ENCODE peak calls at places on chromosomes 5 and 9, in five cellular contexts. One of them, this sample, is unnamed.

GRCh38 chr9:80369641-80370040 is 797.9 kb downstream of the TLE4 start:
- DNase-seq in tibial artery: no peak
- DNase-seq in H9: no peak
- DNase-seq in cardiac fibroblast: no peak
- DNase-seq in CD8-positive, alpha-beta T cell: no peak
- DNase-seq in this sample: no peak

GRCh38 chr5:59729820-59730219 is 163.7 kb downstream of the PDE4D start:
- DNase-seq in H9: no peak
- DNase-seq in cardiac fibroblast: no peak
- DNase-seq in CD8-positive, alpha-beta T cell: no peak
- DNase-seq in tibial artery: no peak
- DNase-seq in this sample: no peak

GRCh38 chr9:86637515-86637914 is 283.3 kb upstream of the TUT7 start:
- DNase-seq in H9: peak; percentile 83
- DNase-seq in tibial artery: no peak
- DNase-seq in CD8-positive, alpha-beta T cell: no peak
- DNase-seq in cardiac fibroblast: peak; percentile 69
- DNase-seq in this sample: peak; percentile 17

GRCh38 chr5:40736103-40736875 is 19.5 kb downstream of the TTC33 start:
- DNase-seq in tibial artery: no peak
- DNase-seq in H9: no peak
- DNase-seq in cardiac fibroblast: peak; percentile 70
- DNase-seq in CD8-positive, alpha-beta T cell: no peak
- DNase-seq in this sample: no peak

GRCh38 chr5:141681295-141681694 is 735 bp downstream of the ARAP3 start:
- DNase-seq in CD8-positive, alpha-beta T cell: no peak
- DNase-seq in H9: no peak
- DNase-seq in cardiac fibroblast: no peak
- DNase-seq in tibial artery: no peak
- DNase-seq in this sample: no peak

GRCh38 chr5:55993013-55993412 is 1.8 kb downstream of the IL6ST start:
- DNase-seq in tibial artery: no peak
- DNase-seq in CD8-positive, alpha-beta T cell: no peak
- DNase-seq in H9: no peak
- DNase-seq in cardiac fibroblast: peak; percentile 63
- DNase-seq in this sample: no peak

GRCh38 chr5:53543401-53543800 is 17.0 kb upstream of the NDUFS4 start:
- DNase-seq in cardiac fibroblast: peak; percentile 30
- DNase-seq in CD8-positive, alpha-beta T cell: no peak
- DNase-seq in tibial artery: no peak
- DNase-seq in H9: no peak
- DNase-seq in this sample: no peak

GRCh38 chr5:141650851-141651727 is at the start of gene FCHSD1:
- DNase-seq in cardiac fibroblast: peak; percentile 84
- DNase-seq in tibial artery: peak; percentile 95
- DNase-seq in H9: peak; percentile 96
- DNase-seq in CD8-positive, alpha-beta T cell: peak; percentile 89
- DNase-seq in this sample: peak; percentile 82

DNA sequence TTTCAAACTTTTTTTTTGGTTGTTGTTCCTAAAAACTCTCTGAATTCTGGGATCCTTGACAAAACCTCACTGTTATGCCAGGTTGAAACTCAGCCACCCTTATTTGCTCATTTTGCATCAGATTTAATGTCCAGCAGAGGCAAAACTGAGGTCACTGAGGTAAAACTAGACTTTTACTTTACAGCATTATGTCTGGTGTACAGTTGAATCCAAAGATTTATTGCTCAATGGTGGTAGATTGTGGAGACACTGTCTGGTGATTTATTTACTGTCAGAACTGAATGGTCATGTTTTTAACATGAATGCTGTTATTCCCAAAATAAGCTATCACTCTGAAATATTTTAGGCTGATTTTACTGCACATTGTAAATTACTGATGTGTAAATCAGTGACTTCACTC is 88.0 kb downstream of the FBXL7 start:
- DNase-seq in CD8-positive, alpha-beta T cell: no peak
- DNase-seq in H9: no peak
- DNase-seq in cardiac fibroblast: peak; percentile 43
- DNase-seq in tibial artery: no peak
- DNase-seq in this sample: no peak
- TF ChIP-seq CTCF in CD8-positive, alpha-beta T cell: no peak
- TF ChIP-seq CTCF in H9: no peak
- TF ChIP-seq CTCF in cardiac fibroblast: no peak
- TF ChIP-seq CTCF in tibial artery: no peak
- TF ChIP-seq CTCF in this sample: no peak

GRCh38 chr5:157839157-157839795 is 19.7 kb downstream of the CLINT1 start:
- DNase-seq in H9: no peak
- DNase-seq in cardiac fibroblast: no peak
- DNase-seq in tibial artery: no peak
- DNase-seq in CD8-positive, alpha-beta T cell: no peak
- DNase-seq in this sample: no peak

GRCh38 chr5:157842185-157842584 is 16.8 kb downstream of the CLINT1 start:
- DNase-seq in CD8-positive, alpha-beta T cell: no peak
- DNase-seq in H9: no peak
- DNase-seq in cardiac fibroblast: no peak
- DNase-seq in tibial artery: no peak
- DNase-seq in this sample: no peak

DNA sequence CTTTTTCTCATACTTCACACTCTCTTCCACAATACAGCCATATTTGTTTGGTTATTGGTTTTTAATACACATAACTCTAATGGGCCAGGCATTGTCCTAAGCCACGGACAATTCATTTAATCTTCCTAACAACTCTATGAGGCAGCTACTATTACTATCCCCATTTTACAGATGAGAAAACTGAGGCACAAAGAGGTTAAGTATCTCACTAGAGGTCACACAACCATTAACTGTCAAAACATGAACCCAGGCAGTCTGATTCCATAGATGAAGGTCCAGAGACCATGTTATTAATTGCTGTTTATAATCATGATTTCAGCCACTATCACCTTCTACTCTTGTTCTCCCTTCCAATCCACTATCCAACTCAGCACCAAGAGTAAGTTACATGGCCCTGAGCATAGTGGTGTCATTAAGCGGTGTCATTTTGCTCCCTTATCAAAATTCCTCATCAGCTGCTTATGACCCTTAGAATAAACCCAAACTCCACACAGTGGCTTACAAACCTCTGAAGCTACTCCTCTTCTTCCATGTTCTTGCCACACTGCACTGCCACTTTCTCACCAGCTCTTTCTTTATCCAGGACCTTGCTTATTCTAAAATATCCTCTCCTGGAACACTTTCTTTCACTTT is 22.7 kb downstream of the CLINT1 start:
- DNase-seq in cardiac fibroblast: no peak
- DNase-seq in CD8-positive, alpha-beta T cell: no peak
- DNase-seq in H9: no peak
- DNase-seq in tibial artery: no peak
- DNase-seq in this sample: no peak
- TF ChIP-seq CTCF in cardiac fibroblast: no peak
- TF ChIP-seq CTCF in CD8-positive, alpha-beta T cell: no peak
- TF ChIP-seq CTCF in H9: no peak
- TF ChIP-seq CTCF in tibial artery: no peak
- TF ChIP-seq CTCF in this sample: no peak

DNA sequence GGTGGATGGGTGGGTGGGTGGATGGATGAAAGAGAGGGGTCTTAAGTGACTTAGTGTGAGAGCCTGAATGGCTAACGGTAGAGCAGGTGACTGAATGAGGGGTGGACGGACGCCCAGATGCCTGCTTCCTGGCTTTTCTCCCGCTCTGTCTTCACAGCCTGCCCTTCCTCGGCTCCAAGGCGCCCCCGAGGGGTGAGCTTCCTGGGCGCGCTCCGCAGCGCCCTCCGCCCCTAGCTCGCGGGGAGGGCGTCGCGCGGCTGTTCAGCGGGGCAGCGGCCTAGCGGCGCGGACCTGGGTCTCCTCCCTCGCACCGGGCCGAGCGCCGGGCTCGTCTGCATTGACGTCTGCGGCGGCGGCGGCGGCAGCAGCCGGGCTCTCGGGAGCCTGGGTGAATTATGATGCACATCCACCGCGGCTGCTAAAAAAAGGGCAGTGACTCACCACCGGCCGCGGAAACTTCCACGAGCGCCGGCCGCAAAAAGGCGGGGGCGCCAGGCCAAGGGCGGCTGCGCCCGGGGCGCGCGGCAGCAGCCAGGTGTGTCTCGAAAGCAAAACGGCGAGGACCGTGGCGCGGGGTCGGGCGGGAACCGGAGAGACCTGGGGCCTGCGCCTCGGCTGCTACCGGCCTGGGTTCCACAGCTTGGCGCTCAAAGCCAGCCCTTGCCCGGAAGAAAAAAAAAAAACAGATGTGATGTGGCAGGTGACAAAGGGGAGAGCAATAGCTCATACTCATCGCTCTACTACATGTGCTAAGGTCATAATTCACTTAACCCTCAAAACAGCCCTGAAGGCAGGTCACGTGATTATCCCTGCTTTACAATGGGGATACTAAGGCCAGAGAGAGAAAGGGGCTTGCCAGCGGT is 143.0 kb upstream of the ADRA1B start:
- DNase-seq in CD8-positive, alpha-beta T cell: peak; percentile 65
- DNase-seq in H9: peak; percentile 62
- DNase-seq in tibial artery: peak; percentile 95
- DNase-seq in cardiac fibroblast: peak; percentile 89
- DNase-seq in this sample: peak; percentile 79
- TF ChIP-seq CTCF in CD8-positive, alpha-beta T cell: no peak
- TF ChIP-seq CTCF in H9: peak; percentile 53
- TF ChIP-seq CTCF in tibial artery: peak; percentile 23
- TF ChIP-seq CTCF in cardiac fibroblast: no peak
- TF ChIP-seq CTCF in this sample: no peak

DNA sequence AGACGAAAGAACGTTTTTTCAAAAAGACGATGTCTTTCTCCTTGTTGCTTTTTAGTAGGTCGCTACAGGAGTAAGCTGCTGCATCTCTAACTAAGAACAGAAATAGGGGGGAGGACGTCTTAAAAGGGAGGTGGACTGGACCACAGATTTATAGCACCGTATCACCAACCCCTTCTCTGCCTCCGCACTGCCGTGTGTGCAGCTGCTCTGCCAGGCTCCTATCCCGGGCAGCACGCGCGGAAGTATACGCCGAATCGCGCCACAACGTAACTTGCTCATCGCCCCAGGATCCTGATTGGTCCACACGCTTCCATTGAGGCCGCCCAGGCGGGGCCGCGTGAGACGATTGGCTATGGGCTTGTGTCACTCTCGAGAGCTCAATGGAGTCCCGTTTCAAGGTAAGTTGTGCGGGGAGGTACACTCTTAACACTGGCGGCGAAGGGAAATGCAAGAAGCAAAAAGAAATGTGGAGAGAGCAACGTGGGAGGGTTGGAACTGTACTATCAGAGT is at the start of gene ELAVL2:
- DNase-seq in tibial artery: peak; percentile 86
- DNase-seq in cardiac fibroblast: peak; percentile 87
- DNase-seq in CD8-positive, alpha-beta T cell: no peak
- DNase-seq in H9: peak; percentile 99
- DNase-seq in this sample: no peak
- TF ChIP-seq CTCF in tibial artery: no peak
- TF ChIP-seq CTCF in cardiac fibroblast: no peak
- TF ChIP-seq CTCF in CD8-positive, alpha-beta T cell: no peak
- TF ChIP-seq CTCF in H9: no peak
- TF ChIP-seq CTCF in this sample: no peak

GRCh38 chr5:142924135-142924883 is 154.1 kb downstream of the ARHGAP26 start:
- DNase-seq in H9: no peak
- DNase-seq in CD8-positive, alpha-beta T cell: no peak
- DNase-seq in tibial artery: no peak
- DNase-seq in cardiac fibroblast: peak; percentile 41
- DNase-seq in this sample: no peak
- TF ChIP-seq CTCF in H9: peak; percentile 20
- TF ChIP-seq CTCF in CD8-positive, alpha-beta T cell: no peak
- TF ChIP-seq CTCF in tibial artery: no peak
- TF ChIP-seq CTCF in cardiac fibroblast: peak; percentile 25
- TF ChIP-seq CTCF in this sample: no peak

GRCh38 chr5:18465833-18466681 is 831.8 kb downstream of the TAF11L14 start:
- DNase-seq in cardiac fibroblast: peak; percentile 38
- DNase-seq in CD8-positive, alpha-beta T cell: no peak
- DNase-seq in tibial artery: no peak
- DNase-seq in H9: peak; percentile 68
- DNase-seq in this sample: no peak
- TF ChIP-seq CTCF in cardiac fibroblast: peak; percentile 58
- TF ChIP-seq CTCF in CD8-positive, alpha-beta T cell: no peak
- TF ChIP-seq CTCF in tibial artery: peak; percentile 25
- TF ChIP-seq CTCF in H9: peak; percentile 83
- TF ChIP-seq CTCF in this sample: peak; percentile 15

This sample was measured in natural killer cell.